ENCODE peak calls at places on chromosomes 4 and X, in seven cellular contexts. R, H, I, U, G, N and D are unnamed samples.

GRCh38 chr4:186676531-186677158 is 47.0 kb downstream of the FAT1 start:
- DNase-seq in R (peak; percentile 70), U (no peak), H (peak; percentile 46), I (peak; percentile 47), N (no peak), G (no peak), D (no peak)

GRCh38 chrX:71543316-71543715 is 10.4 kb downstream of the OGT start:
- DNase-seq in G (no peak), R (peak; percentile 29), I (peak; percentile 28), U (no peak), H (peak; percentile 56), N (no peak), D (no peak)

GRCh38 chr4:145755802-145756201 is 75.9 kb downstream of the C4orf51 start:
- DNase-seq in U (no peak), I (no peak), G (no peak), R (no peak), H (no peak), N (no peak), D (no peak)

GRCh38 chrX:136268051-136269048 is 17.1 kb upstream of the MAP7D3 start:
- DNase-seq in U (peak; percentile 4), R (peak; percentile 52), G (peak; percentile 38), N (no peak), I (no peak), H (no peak), D (no peak)

GRCh38 chr4:169337510-169337909 is 66.8 kb upstream of the SH3RF1 start:
- DNase-seq in U (no peak), I (no peak), N (no peak), H (peak; percentile 94), G (no peak), R (no peak), D (no peak)

GRCh38 chr4:54912155-54912554 is 213.2 kb downstream of the KDR start:
- DNase-seq in I (no peak), G (no peak), U (no peak), R (no peak), H (no peak), N (no peak), D (no peak)

GRCh38 chr4:101853028-101853427 is 62.5 kb downstream of the BANK1 start:
- DNase-seq in I (no peak), U (no peak), R (no peak), G (no peak), H (no peak), N (no peak), D (no peak)

GRCh38 chr4:110860901-110861300 is 238.0 kb upstream of the PITX2 start:
- DNase-seq in G (no peak), U (no peak), R (no peak), I (no peak), H (no peak), N (no peak), D (no peak)

GRCh38 chr4:125116431-125116830 is 198.3 kb upstream of the FAT4 start:
- DNase-seq in I (no peak), U (no peak), R (no peak), N (no peak), G (no peak), H (no peak), D (no peak)

GRCh38 chr4:54658321-54659093 is 750 bp downstream of the KIT start:
- DNase-seq in N (no peak), G (peak; percentile 18), H (no peak), R (peak; percentile 17), U (no peak), I (no peak), D (peak; percentile 74)

GRCh38 chr4:142236268-142236667 is 599.9 kb downstream of the IL15 start:
- DNase-seq in I (no peak), R (no peak), G (no peak), H (no peak), U (no peak), N (no peak), D (no peak)

GRCh38 chr4:81518762-81519427 is 47.2 kb upstream of the RASGEF1B start:
- DNase-seq in R (no peak), N (no peak), G (no peak), U (no peak), I (no peak), H (no peak), D (no peak)

GRCh38 chr4:11743236-11743635 is 314.5 kb upstream of the HS3ST1 start:
- DNase-seq in R (no peak), I (no peak), G (no peak), U (no peak), H (no peak), N (no peak), D (no peak)

GRCh38 chr4:54440394-54441223 is 211.5 kb downstream of the PDGFRA start:
- DNase-seq in H (no peak), R (peak; percentile 21), G (no peak), U (no peak), N (no peak), I (peak; percentile 16), D (no peak)

GRCh38 chr4:40843696-40844095 is 93.9 kb downstream of the NSUN7 start:
- DNase-seq in I (no peak), R (peak; percentile 33), U (no peak), N (no peak), H (no peak), G (no peak), D (no peak)

GRCh38 chr4:71229477-71230257 is 109.2 kb upstream of the SLC4A4 start:
- DNase-seq in G (no peak), I (peak; percentile 43), U (no peak), R (peak; percentile 31), N (no peak), H (no peak), D (no peak)

GRCh38 chrX:109740076-109740809 is 7.2 kb upstream of the ACSL4 start:
- DNase-seq in U (no peak), N (no peak), G (no peak), R (peak; percentile 80), I (no peak), H (no peak), D (no peak)

GRCh38 chr4:124132161-124132560 is 580.4 kb downstream of the ANKRD50 start:
- DNase-seq in N (no peak), G (no peak), H (no peak), U (no peak), I (no peak), R (no peak), D (no peak)

GRCh38 chrX:46588263-46588662 is 14.7 kb downstream of the CHST7 start:
- DNase-seq in U (peak; percentile 12), R (peak; percentile 28), I (no peak), H (no peak), G (no peak), N (no peak), D (no peak)

GRCh38 chr4:168711197-168712120 is 214.6 kb downstream of the PALLD start:
- DNase-seq in I (no peak), U (no peak), R (no peak), H (peak; percentile 78), N (no peak), G (no peak), D (no peak)

GRCh38 chrX:1476682-1477081 is 24.0 kb upstream of the ASMTL start:
- DNase-seq in N (no peak), I (no peak), R (no peak), U (no peak), H (no peak), G (no peak), D (no peak)

GRCh38 chr4:154946113-154946512 is 165.0 kb downstream of the RBM46 start:
- DNase-seq in U (no peak), G (no peak), H (no peak), I (no peak), N (no peak), R (no peak), D (no peak)

GRCh38 chrX:71166461-71166860 is 21.8 kb downstream of the NLGN3 start:
- DNase-seq in U (no peak), N (no peak), G (no peak), I (no peak), R (no peak), H (no peak), D (no peak)

GRCh38 chr4:101160792-101161592 is 186.3 kb downstream of the PPP3CA start:
- DNase-seq in G (no peak), H (no peak), R (peak; percentile 94), N (no peak), I (no peak), U (no peak), D (no peak)

GRCh38 chr4:14023036-14023435 is 395.5 kb upstream of the BOD1L1 start:
- DNase-seq in H (no peak), R (peak; percentile 18), N (no peak), U (no peak), I (no peak), G (no peak), D (no peak)

GRCh38 chr4:2689825-2690700 is 66.1 kb downstream of the TNIP2 start:
- DNase-seq in N (no peak), U (no peak), R (no peak), I (no peak), H (no peak), G (peak; percentile 28), D (no peak)

GRCh38 chr4:168440442-168441264 is 39.6 kb downstream of the DDX60L start:
- DNase-seq in R (peak; percentile 87), I (no peak), U (no peak), N (no peak), G (no peak), H (peak; percentile 17), D (no peak)

GRCh38 chr4:2217726-2218125 is 24.2 kb downstream of the HAUS3 start:
- DNase-seq in U (no peak), G (no peak), I (no peak), H (no peak), R (no peak), N (no peak), D (no peak)

GRCh38 chrX:130626521-130626920 is 224.7 kb downstream of the RBMX2 start:
- DNase-seq in U (no peak), H (peak; percentile 11), I (no peak), R (no peak), N (no peak), G (no peak), D (no peak)

GRCh38 chr4:120694973-120695372 is 227.6 kb downstream of the PRDM5 start:
- DNase-seq in R (peak; percentile 58), N (no peak), G (no peak), U (no peak), H (no peak), I (peak; percentile 43), D (no peak)

GRCh38 chr4:26803462-26803861 is 57.2 kb upstream of the STIM2 start:
- DNase-seq in N (no peak), R (no peak), I (no peak), G (no peak), U (no peak), H (no peak), D (no peak)

GRCh38 chr4:16862688-16863087 is 35.8 kb downstream of the LDB2 start:
- DNase-seq in I (no peak), U (no peak), G (no peak), N (no peak), R (no peak), H (no peak), D (no peak)

GRCh38 chr4:1080961-1081688 is 32.2 kb downstream of the RNF212 start:
- DNase-seq in I (no peak), R (no peak), N (no peak), H (no peak), G (no peak), U (no peak), D (no peak)

GRCh38 chr4:123449780-123450179 is 53.2 kb downstream of the SPRY1 start:
- DNase-seq in G (no peak), R (no peak), H (peak; percentile 5), I (no peak), N (no peak), U (no peak), D (no peak)

GRCh38 chr4:159504634-159505033 is 401.8 kb downstream of the RAPGEF2 start:
- DNase-seq in U (no peak), R (no peak), N (no peak), I (peak; percentile 14), H (no peak), G (no peak), D (no peak)